ENCODE peak calls at places on chromosomes 3 and 15, in ten cellular contexts. P is H9; U is colonic mucosa; I is CD8-positive, alpha-beta memory T cell; C is spleen; Z is AG04450; Y is pancreas; O is sigmoid colon; K is heart left ventricle; E is right lobe of liver. R is an unnamed sample. For H3K27me3, the result is how much of the 10 kb centered on the place peaks cover.

GRCh38 chr15:58065445-58066041 is at the start of gene ALDH1A2:
- DNase-seq in K (peak), Y (no peak), U (no peak), I (peak), Z (no peak), P (peak), C (peak), O (peak), E (peak), R (no peak)

GRCh38 chr15:99604865-99605264 is 39.1 kb downstream of the MEF2A start:
- DNase-seq in O (no peak), I (no peak), U (no peak), E (no peak), Z (no peak), K (no peak), C (no peak), Y (no peak), P (no peak), R (no peak)

GRCh38 chr15:40982855-40983254 is 29.6 kb downstream of the CHAC1 start:
- DNase-seq in P (no peak), O (no peak), Z (peak), I (no peak), C (peak), Y (no peak), U (no peak), E (no peak), K (peak), R (no peak)

GRCh38 chr3:22475665-22476064 is 724.7 kb upstream of the ZNF385D start:
- DNase-seq in I (no peak), U (no peak), P (no peak), C (no peak), Y (no peak), E (no peak), Z (no peak), O (no peak), K (no peak), R (no peak)

GRCh38 chr3:147945968-147946519 is 536.9 kb downstream of the ZIC1 start:
- DNase-seq in O (peak), C (no peak), P (peak), E (peak), Y (peak), Z (peak), K (peak), I (no peak), U (no peak), R (no peak)

GRCh38 chr3:10283638-10284037 is 9.1 kb downstream of the GHRL start:
- DNase-seq in P (no peak), C (no peak), U (no peak), E (no peak), Y (peak), Z (no peak), O (no peak), I (no peak), K (no peak), R (peak)

GRCh38 chr15:88655103-88655553 is 16.3 kb downstream of the ISG20 start:
- DNase-seq in Z (no peak), C (peak), O (peak), K (no peak), P (no peak), I (no peak), Y (no peak), U (no peak), E (no peak), R (peak)

GRCh38 chr3:183825380-183826161 is at the start of gene MAP6D1:
- DNase-seq in Z (no peak), Y (peak), O (no peak), K (no peak), U (peak), C (peak), E (peak), I (peak), P (peak), R (no peak)

GRCh38 chr3:26960382-26960781 is 337.8 kb downstream of the LRRC3B start:
- DNase-seq in I (no peak), Z (no peak), K (no peak), Y (no peak), O (no peak), E (no peak), U (no peak), C (no peak), P (no peak), R (no peak)

GRCh38 chr3:181855825-181856224 is 144.1 kb downstream of the SOX2 start:
- DNase-seq in O (no peak), P (no peak), Z (no peak), C (no peak), Y (no peak), K (no peak), E (no peak), I (no peak), U (no peak), R (peak)

GRCh38 chr15:99962006-99962561 is 228.8 kb upstream of the LYSMD4 start:
- DNase-seq in P (no peak), K (no peak), Y (no peak), C (peak), Z (no peak), U (peak), I (no peak), E (no peak), O (peak), R (no peak)

GRCh38 chr15:76340198-76340801 is 3.7 kb downstream of the ISL2 start:
- DNase-seq in C (peak), K (no peak), E (no peak), U (no peak), Y (no peak), O (no peak), I (no peak), P (peak), Z (no peak), R (no peak)

GRCh38 chr15:57562220-57562769 is 29.4 kb upstream of the MYZAP start:
- DNase-seq in P (no peak), U (no peak), Y (peak), E (no peak), O (no peak), K (peak), Z (no peak), I (no peak), C (no peak), R (no peak)

GRCh38 chr3:184129012-184129411 is 6.1 kb upstream of the EIF2B5 start:
- DNase-seq in K (no peak), I (no peak), O (no peak), Y (no peak), E (peak), P (peak), Z (no peak), U (peak), C (no peak), R (peak)

GRCh38 chr3:21798689-21799088 is 47.7 kb upstream of the ZNF385D start:
- DNase-seq in Y (no peak), E (no peak), Z (no peak), K (no peak), U (no peak), P (no peak), I (no peak), O (no peak), C (no peak), R (no peak)

GRCh38 chr15:31372635-31373091 is 46.0 kb downstream of the KLF13 start:
- DNase-seq in O (peak), K (peak), C (peak), Z (peak), E (no peak), Y (no peak), U (no peak), P (peak), I (no peak), R (no peak)

GRCh38 chr3:70021267-70021666 is 21.7 kb downstream of the SAMMSON start:
- DNase-seq in Z (no peak), C (no peak), E (no peak), I (no peak), U (no peak), K (no peak), O (no peak), Y (no peak), P (no peak), R (no peak)

GRCh38 chr3:129625071-129625874 is 18.8 kb upstream of the PLXND1 start:
- DNase-seq in P (peak), Z (no peak), I (no peak), E (peak), C (peak), K (peak), Y (peak), U (peak), O (peak), R (no peak)

GRCh38 chr3:129629011-129629410 is 22.5 kb upstream of the PLXND1 start:
- DNase-seq in E (peak), U (no peak), Y (no peak), C (no peak), Z (no peak), O (no peak), K (no peak), I (no peak), P (no peak), R (no peak)

GRCh38 chr3:129626744-129627349 is 20.4 kb upstream of the PLXND1 start:
- DNase-seq in P (peak), Y (peak), Z (no peak), U (peak), E (peak), K (peak), I (peak), O (peak), C (peak), R (peak)

GRCh38 chr3:129627350-129628168 is 21.1 kb upstream of the PLXND1 start:
- DNase-seq in I (peak), P (peak), O (peak), Z (no peak), Y (peak), U (peak), C (peak), K (peak), E (peak), R (peak)

GRCh38 chr3:129628169-129628522 is 21.7 kb upstream of the PLXND1 start:
- DNase-seq in P (no peak), U (no peak), O (no peak), I (no peak), K (peak), Z (no peak), C (no peak), Y (no peak), E (no peak), R (no peak)
- H3K27ac ChIP-seq in P (peak), U (peak), O (peak), I (no peak), K (peak), Z (peak), C (peak), Y (peak), E (peak), R (peak)

GRCh38 chr15:85727068-85727467 is 67.7 kb downstream of the KLHL25 start:
- DNase-seq in Z (no peak), P (no peak), K (no peak), C (no peak), Y (no peak), E (no peak), O (peak), U (peak), I (no peak), R (no peak)

GRCh38 chr15:85723960-85724945 is 70.5 kb downstream of the KLHL25 start:
- DNase-seq in C (no peak), Z (no peak), E (no peak), I (no peak), U (no peak), Y (no peak), K (no peak), P (no peak), O (no peak), R (no peak)

GRCh38 chr15:85725019-85725418 is 69.7 kb downstream of the KLHL25 start:
- DNase-seq in C (no peak), O (no peak), Y (no peak), I (no peak), Z (no peak), P (no peak), K (no peak), U (no peak), E (no peak), R (no peak)

GRCh38 chr15:85726446-85726845 is 68.3 kb downstream of the KLHL25 start:
- DNase-seq in Z (no peak), O (no peak), C (no peak), I (no peak), Y (no peak), P (no peak), U (no peak), E (no peak), K (no peak), R (no peak)

DNA sequence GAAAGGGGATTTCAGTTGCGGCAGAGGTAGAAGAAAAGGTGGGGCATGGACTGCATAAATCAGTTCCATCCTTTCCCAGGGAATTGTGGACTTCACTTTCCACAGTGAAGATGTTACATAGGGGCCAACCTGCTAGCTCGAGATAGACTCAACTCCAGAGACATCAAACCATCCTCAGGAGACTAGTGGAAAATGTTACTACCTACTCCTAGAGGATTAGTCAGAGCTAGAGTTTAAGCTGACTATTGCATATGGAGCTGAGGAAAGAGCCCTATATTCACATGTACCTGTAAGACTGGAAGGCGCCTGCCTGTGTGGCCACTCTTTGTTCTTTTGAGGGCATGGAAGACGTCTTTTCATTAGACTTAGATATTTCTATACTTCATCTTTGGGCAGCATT is 69.2 kb downstream of the KLHL25 start:
- DNase-seq in E (no peak), U (no peak), Z (no peak), K (no peak), Y (no peak), P (no peak), O (no peak), C (no peak), I (no peak), R (no peak)
- H3K27me3 ChIP-seq in E (under half), U (under half), Z (under half), K (under half), Y (under half), P (under half), O (under half), C (under half), I (under half), R (under half)

GRCh38 chr3:191301982-191302381 is 27.2 kb upstream of the CCDC50 start:
- DNase-seq in O (no peak), C (no peak), K (no peak), Z (no peak), Y (no peak), P (peak), E (no peak), U (no peak), I (no peak), R (no peak)
- H3K27ac ChIP-seq in O (no peak), C (no peak), K (no peak), Z (no peak), Y (no peak), P (no peak), E (no peak), U (no peak), I (no peak), R (no peak)

DNA sequence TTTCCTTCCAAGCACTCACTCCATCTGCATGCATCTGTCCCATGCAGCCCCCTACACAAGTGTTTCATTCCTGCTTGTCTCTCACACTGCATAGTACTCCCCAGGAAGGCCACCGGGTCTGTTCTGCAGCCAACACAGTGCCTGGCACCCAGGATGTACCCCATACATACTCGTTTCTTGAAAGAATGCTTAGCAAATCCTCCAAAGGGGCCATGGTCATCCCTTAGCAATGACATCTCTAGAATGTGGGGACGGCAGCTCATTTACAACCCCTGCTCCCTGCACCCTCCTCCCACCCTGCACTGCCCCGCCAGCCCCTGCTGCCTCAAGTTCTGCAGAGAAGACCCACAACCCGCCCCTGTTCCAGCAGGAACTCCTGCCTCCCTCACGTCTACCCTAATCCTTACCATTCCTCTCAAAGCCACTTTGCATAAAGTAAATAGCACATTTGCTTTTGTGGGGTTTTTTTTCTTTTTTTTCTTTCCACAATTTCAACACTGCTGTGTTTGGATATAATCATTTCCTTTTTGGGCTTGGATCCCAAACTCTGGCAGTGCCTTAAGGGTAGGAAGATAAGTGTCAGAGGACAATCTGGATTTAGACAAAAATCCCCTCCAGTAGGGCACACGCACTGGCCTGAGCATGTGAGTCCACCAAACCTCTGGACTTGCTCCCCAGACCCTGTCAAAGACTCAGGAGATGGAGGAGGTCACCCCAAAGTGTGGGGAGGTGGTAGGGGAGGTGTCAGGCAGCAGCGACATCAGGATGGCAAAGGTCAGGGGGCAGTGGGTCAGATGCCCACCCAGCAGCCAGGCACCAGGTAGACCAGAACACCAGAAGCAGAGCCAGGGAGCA is 68.4 kb downstream of the MEGF11 start:
- DNase-seq in P (peak), E (no peak), Y (no peak), K (no peak), I (no peak), U (no peak), C (peak), Z (no peak), O (no peak), R (no peak)
- H3K27me3 ChIP-seq in P (under half), E (under half), Y (under half), K (under half), I (under half), U (under half), C (under half), Z (under half), O (under half), R (under half)

DNA sequence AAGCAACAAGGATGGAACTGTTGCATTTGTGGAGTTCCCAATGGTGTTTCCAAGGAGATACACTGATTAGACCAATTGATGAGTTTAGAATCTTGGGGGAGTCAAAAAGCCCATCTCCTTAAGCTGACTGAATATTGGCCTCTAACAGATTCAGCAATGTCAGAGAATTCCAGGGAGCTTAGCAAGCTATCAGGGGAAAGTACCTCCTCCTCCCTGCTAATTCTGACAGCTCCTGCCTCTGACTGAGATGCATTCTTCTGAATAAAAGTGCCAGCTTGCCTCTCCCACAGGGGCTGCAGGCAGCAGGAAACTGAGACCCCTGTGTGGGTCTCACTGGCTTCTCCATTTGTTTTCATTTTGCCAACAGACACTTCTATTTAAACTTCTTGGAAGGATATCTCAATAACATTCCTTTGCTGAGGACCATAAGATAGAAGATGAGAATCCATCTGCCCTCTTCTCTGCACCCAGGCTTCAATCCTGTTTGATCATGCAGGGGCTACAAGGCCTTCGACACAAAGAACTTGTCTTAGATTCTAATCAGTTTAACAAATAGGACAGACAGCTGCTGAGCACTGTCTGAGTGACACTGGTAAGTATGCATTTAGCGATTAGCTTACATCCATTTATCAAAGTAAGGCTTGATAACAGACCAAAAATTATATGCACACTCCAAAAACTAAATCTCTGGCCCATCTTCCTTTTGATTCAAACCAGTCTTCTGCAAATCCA is 1080.8 kb downstream of the TUSC7 start:
- DNase-seq in K (no peak), P (no peak), U (no peak), O (no peak), Z (no peak), E (no peak), I (no peak), C (no peak), Y (no peak), R (no peak)
- H3K27ac ChIP-seq in K (no peak), P (no peak), U (no peak), O (no peak), Z (no peak), E (no peak), I (no peak), C (no peak), Y (no peak), R (no peak)

GRCh38 chr3:122925756-122926155 is 101.8 kb downstream of the SEMA5B start:
- DNase-seq in O (peak), C (peak), P (no peak), E (no peak), Y (no peak), Z (no peak), I (no peak), K (no peak), U (no peak), R (no peak)
- H3K27me3 ChIP-seq in O (under half), C (under half), P (under half), E (under half), Y (under half), Z (half or more), I (under half), K (under half), U (under half), R (under half)

GRCh38 chr3:16883057-16883725 is 1.6 kb upstream of the PLCL2 start:
- DNase-seq in Z (no peak), O (no peak), E (no peak), P (peak), C (peak), K (peak), I (no peak), Y (no peak), U (no peak), R (no peak)
- H3K27ac ChIP-seq in Z (no peak), O (peak), E (peak), P (no peak), C (peak), K (peak), I (no peak), Y (no peak), U (no peak), R (peak)

GRCh38 chr15:79431636-79432344 is at the start of gene MINAR1:
- DNase-seq in O (no peak), U (no peak), C (no peak), E (no peak), Y (no peak), K (peak), P (peak), Z (no peak), I (no peak), R (no peak)
- H3K27me3 ChIP-seq in O (half or more), U (under half), C (half or more), E (under half), Y (under half), K (under half), P (under half), Z (under half), I (under half), R (under half)

GRCh38 chr15:38872732-38873131 is 308.1 kb upstream of the RASGRP1 start:
- DNase-seq in O (no peak), Y (no peak), E (no peak), K (no peak), P (peak), U (no peak), C (no peak), Z (no peak), I (no peak), R (no peak)
- H3K27ac ChIP-seq in O (no peak), Y (no peak), E (no peak), K (no peak), P (no peak), U (no peak), C (no peak), Z (no peak), I (no peak), R (no peak)

R was measured in lung.